ENCODE peak calls at places on chromosomes 11 and 22, in eight cellular contexts. Y is ovary, R is aorta, L is bronchial epithelial cell, A is ascending aorta, M is fibroblast of lung, E is AG04450, I is left ventricle myocardium inferior. G is an unnamed sample.

GRCh38 chr11:6199174-6199810 is at the start of gene OR52W1:
- DNase-seq in Y (no peak), R (no peak), L (no peak), A (no peak), M (no peak), E (no peak), I (no peak), G (no peak)

GRCh38 chr11:63445720-63446119 is 45.2 kb downstream of the PLAAT5 start:
- DNase-seq in Y (no peak), R (no peak), L (peak), A (no peak), M (peak), E (no peak), I (no peak), G (peak)

GRCh38 chr11:65573391-65574146 is 1.2 kb downstream of the FAM89B start:
- DNase-seq in Y (peak), R (no peak), L (no peak), A (no peak), M (no peak), E (no peak), I (no peak), G (no peak)

GRCh38 chr11:125407046-125407445 is 89.0 kb downstream of the FEZ1 start:
- DNase-seq in Y (no peak), R (no peak), L (no peak), A (no peak), M (no peak), E (no peak), I (no peak), G (no peak)

GRCh38 chr11:81059356-81059755 is 1618.5 kb upstream of the TENM4 start:
- DNase-seq in Y (no peak), R (no peak), L (no peak), A (no peak), M (no peak), E (no peak), I (no peak), G (no peak)

GRCh38 chr22:39241632-39242388 is 3.0 kb downstream of the PDGFB start:
- DNase-seq in Y (no peak), R (no peak), L (no peak), A (no peak), M (no peak), E (no peak), I (no peak), G (no peak)

GRCh38 chr22:19495562-19496323 is 16.0 kb downstream of the CDC45 start:
- DNase-seq in Y (no peak), R (no peak), L (peak), A (no peak), M (no peak), E (no peak), I (no peak), G (no peak)

GRCh38 chr11:108897071-108897481 is 232.2 kb downstream of the DDX10 start:
- DNase-seq in Y (no peak), R (no peak), L (no peak), A (no peak), M (peak), E (no peak), I (no peak), G (no peak)

GRCh38 chr11:17430616-17431015 is 42.2 kb upstream of the KCNJ11 start:
- DNase-seq in Y (no peak), R (no peak), L (no peak), A (no peak), M (no peak), E (no peak), I (no peak), G (no peak)

GRCh38 chr22:27911329-27911728 is 7.7 kb downstream of the PITPNB start:
- DNase-seq in Y (no peak), R (no peak), L (no peak), A (no peak), M (no peak), E (no peak), I (no peak), G (no peak)

GRCh38 chr11:45982656-45983470 is 60.4 kb downstream of the LARGE2 start:
- DNase-seq in Y (peak), R (no peak), L (peak), A (peak), M (peak), E (peak), I (peak), G (peak)

GRCh38 chr11:113313601-113314000 is 782 bp upstream of the TTC12 start:
- DNase-seq in Y (no peak), R (no peak), L (peak), A (no peak), M (no peak), E (no peak), I (no peak), G (no peak)

GRCh38 chr11:59551651-59552521 is 40.5 kb downstream of the OR4D9 start:
- DNase-seq in Y (peak), R (no peak), L (peak), A (no peak), M (peak), E (no peak), I (no peak), G (peak)

GRCh38 chr11:123885570-123885969 is at the start of gene TMEM225:
- DNase-seq in Y (no peak), R (no peak), L (no peak), A (no peak), M (no peak), E (no peak), I (no peak), G (no peak)

GRCh38 chr11:16408619-16409018 is 52.3 kb upstream of the SOX6 start:
- DNase-seq in Y (no peak), R (no peak), L (no peak), A (no peak), M (no peak), E (no peak), I (no peak), G (no peak)

GRCh38 chr22:23418159-23418788 is 161.8 kb downstream of the IGLL1 start:
- DNase-seq in Y (no peak), R (no peak), L (no peak), A (no peak), M (no peak), E (no peak), I (no peak), G (no peak)
- H3K4me3 ChIP-seq in Y (no peak), R (no peak), L (no peak), A (no peak), M (no peak), E (no peak), I (no peak), G (no peak)

DNA sequence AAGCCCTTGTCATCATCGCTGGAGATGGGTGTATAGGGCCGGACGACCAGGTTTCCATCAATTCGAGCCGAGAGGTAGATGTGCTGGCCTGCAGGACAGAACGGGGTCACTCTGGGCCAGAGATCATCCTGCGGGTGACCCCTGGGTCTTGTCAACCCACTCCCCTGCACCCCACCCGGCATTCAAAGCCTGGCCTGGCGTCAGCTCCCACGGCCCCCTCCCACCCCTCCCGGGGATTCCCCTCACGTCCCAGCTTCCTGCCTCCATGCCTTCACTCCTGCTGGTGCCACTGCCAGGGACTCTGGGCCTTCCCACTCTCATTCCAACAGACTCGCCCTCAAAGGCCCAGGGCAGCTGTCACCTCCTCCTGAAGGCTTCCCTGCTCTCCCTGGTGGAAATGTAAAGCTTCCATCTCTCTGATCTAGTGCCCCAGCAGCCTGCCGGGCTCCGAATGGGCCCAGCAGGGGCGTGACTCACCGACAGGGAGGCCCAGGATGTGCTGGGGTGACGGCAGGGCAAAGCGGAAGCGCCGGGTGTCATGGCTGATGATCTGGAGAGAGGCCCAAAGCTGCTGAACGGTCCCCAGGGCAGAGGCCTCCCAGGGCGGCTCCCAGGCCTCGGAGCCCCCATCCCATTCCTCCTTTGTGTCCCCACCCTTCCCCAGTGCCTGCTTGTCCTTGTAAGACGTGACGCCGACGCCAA is 9.3 kb downstream of the ATP5MGL start:
- DNase-seq in Y (no peak), R (no peak), L (no peak), A (no peak), M (no peak), E (no peak), I (no peak), G (no peak)
- H3K4me3 ChIP-seq in Y (no peak), R (no peak), L (no peak), A (no peak), M (no peak), E (no peak), I (no peak), G (no peak)

DNA sequence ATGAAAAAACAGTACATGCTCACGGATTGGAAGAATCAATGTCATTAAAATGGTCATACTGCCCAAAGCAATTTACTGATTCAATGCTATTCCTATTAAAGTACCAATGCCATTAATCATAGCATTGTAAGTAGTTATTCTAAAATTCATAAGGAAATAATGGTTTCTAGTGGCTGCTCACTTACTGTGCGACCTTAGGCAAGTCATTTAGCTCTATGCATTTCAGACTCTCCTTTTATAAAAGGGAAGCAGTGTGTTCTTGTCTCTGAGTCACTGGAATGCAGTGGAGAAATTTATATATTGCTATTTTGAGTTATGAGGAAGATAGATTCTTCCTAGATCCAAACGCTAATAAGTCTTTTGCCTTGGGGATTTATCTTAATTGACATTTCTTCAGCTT is 174.8 kb downstream of the KCNA4 start:
- DNase-seq in Y (no peak), R (no peak), L (peak), A (no peak), M (no peak), E (no peak), I (no peak), G (no peak)
- H3K4me3 ChIP-seq in Y (no peak), R (no peak), L (no peak), A (no peak), M (no peak), E (no peak), I (no peak), G (no peak)

GRCh38 chr11:8711895-8712442 is 29.4 kb downstream of the RPL27A start:
- DNase-seq in Y (no peak), R (no peak), L (no peak), A (no peak), M (no peak), E (no peak), I (no peak), G (no peak)

GRCh38 chr11:8709777-8710176 is 27.2 kb downstream of the RPL27A start:
- DNase-seq in Y (no peak), R (no peak), L (no peak), A (no peak), M (no peak), E (no peak), I (no peak), G (no peak)

GRCh38 chr11:8706673-8707432 is 24.3 kb downstream of the RPL27A start:
- DNase-seq in Y (no peak), R (no peak), L (no peak), A (no peak), M (no peak), E (no peak), I (no peak), G (no peak)

GRCh38 chr11:8707541-8708270 is 25.1 kb downstream of the RPL27A start:
- DNase-seq in Y (peak), R (peak), L (no peak), A (peak), M (peak), E (no peak), I (peak), G (no peak)

DNA sequence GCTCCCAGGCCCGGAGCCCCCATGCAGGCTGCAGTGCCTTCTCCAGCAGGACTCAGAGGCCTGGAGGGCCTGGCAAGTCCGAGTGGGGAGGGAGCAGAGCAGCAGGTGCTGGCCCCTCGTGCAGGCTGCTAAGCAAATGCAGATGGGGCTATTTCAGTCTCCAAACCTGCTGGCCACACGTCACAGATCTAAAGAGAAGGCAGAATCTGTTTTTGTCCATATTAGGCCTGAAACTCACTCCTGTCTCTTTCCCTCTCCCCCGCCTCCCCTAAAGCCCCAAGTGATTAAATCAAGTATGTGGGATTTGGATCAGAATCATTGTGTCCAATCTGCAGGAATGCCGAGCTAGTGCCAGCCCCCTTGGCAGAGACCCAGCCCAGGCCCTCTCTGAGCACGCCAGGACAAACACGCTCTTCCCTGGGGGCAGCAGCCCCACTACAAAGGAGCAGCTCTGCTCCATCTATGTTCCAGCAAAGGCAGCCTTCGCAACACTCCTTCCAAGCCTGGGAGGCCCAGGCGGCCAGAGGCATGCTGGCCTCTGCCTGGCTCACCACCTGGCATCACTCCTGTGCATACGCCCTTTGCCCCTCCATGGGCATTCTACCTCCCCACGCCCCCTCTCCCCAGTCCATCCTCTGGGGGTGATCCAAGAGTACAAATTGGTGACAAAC is 26.5 kb downstream of the RPL27A start:
- DNase-seq in Y (peak), R (peak), L (no peak), A (peak), M (peak), E (peak), I (peak), G (peak)
- H3K4me3 ChIP-seq in Y (no peak), R (no peak), L (no peak), A (no peak), M (no peak), E (no peak), I (no peak), G (no peak)

GRCh38 chr11:74949748-74950127 is 672 bp downstream of the SPCS2 start:
- DNase-seq in Y (no peak), R (no peak), L (no peak), A (no peak), M (peak), E (no peak), I (no peak), G (no peak)

GRCh38 chr11:74951241-74951640 is 2.2 kb downstream of the SPCS2 start:
- DNase-seq in Y (no peak), R (no peak), L (no peak), A (no peak), M (no peak), E (no peak), I (no peak), G (no peak)

GRCh38 chr11:74948546-74948897 is 369 bp downstream of the XRRA1 start:
- DNase-seq in Y (no peak), R (no peak), L (no peak), A (no peak), M (peak), E (no peak), I (no peak), G (no peak)

GRCh38 chr11:74948898-74949747 is at the start of the genes SPCS2 and XRRA1:
- DNase-seq in Y (peak), R (peak), L (peak), A (peak), M (peak), E (peak), I (peak), G (peak)

GRCh38 chr11:74950374-74950969 is 1.4 kb downstream of the SPCS2 start:
- DNase-seq in Y (no peak), R (no peak), L (no peak), A (no peak), M (no peak), E (no peak), I (no peak), G (no peak)
- H3K4me3 ChIP-seq in Y (peak), R (peak), L (peak), A (peak), M (peak), E (peak), I (peak), G (peak)

GRCh38 chr11:27653990-27654758 is 46.1 kb downstream of the BDNF start:
- DNase-seq in Y (no peak), R (no peak), L (no peak), A (no peak), M (no peak), E (no peak), I (no peak), G (no peak)

GRCh38 chr11:27646051-27646818 is 54.0 kb downstream of the BDNF start:
- DNase-seq in Y (no peak), R (no peak), L (peak), A (no peak), M (no peak), E (no peak), I (peak), G (no peak)

GRCh38 chr11:27642954-27643353 is 57.3 kb downstream of the BDNF start:
- DNase-seq in Y (no peak), R (no peak), L (no peak), A (no peak), M (no peak), E (no peak), I (no peak), G (no peak)

GRCh38 chr11:27649800-27650199 is 50.5 kb downstream of the BDNF start:
- DNase-seq in Y (no peak), R (no peak), L (no peak), A (no peak), M (no peak), E (no peak), I (no peak), G (no peak)

DNA sequence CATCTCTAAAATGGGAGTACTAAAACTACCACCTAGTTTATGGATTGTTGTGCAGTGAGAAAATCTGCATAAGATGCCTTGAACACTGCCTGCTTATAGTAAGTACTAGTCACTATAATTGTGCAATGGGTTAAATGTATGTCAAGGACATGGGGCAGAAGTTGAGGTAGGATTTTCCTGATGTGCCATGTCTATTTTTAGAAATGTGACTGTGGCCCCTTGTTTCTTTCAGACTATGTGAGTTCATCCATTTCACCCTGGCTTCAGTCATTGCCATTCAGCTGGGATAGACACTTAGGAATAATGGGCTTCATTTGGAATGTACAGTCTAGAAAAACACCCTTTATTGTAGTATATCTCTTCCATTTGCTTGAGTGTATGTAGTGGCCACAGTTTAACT is 51.4 kb downstream of the BDNF start:
- DNase-seq in Y (no peak), R (no peak), L (no peak), A (no peak), M (no peak), E (no peak), I (no peak), G (no peak)
- H3K4me3 ChIP-seq in Y (no peak), R (no peak), L (no peak), A (no peak), M (no peak), E (no peak), I (no peak), G (no peak)

GRCh38 chr11:76459299-76459698 is 14.5 kb downstream of the EMSY start:
- DNase-seq in Y (no peak), R (no peak), L (peak), A (no peak), M (no peak), E (no peak), I (no peak), G (no peak)

GRCh38 chr11:76455331-76455730 is 10.5 kb downstream of the EMSY start:
- DNase-seq in Y (no peak), R (no peak), L (no peak), A (no peak), M (peak), E (no peak), I (no peak), G (no peak)

GRCh38 chr11:76459846-76460245 is 15.0 kb downstream of the EMSY start:
- DNase-seq in Y (no peak), R (no peak), L (no peak), A (no peak), M (no peak), E (no peak), I (no peak), G (no peak)

GRCh38 chr11:76455931-76456330 is 11.1 kb downstream of the EMSY start:
- DNase-seq in Y (no peak), R (no peak), L (no peak), A (no peak), M (peak), E (no peak), I (no peak), G (no peak)

GRCh38 chr11:76456571-76456970 is 11.8 kb downstream of the EMSY start:
- DNase-seq in Y (no peak), R (no peak), L (no peak), A (no peak), M (peak), E (no peak), I (no peak), G (no peak)
- H3K4me3 ChIP-seq in Y (no peak), R (no peak), L (no peak), A (no peak), M (no peak), E (no peak), I (no peak), G (no peak)

DNA sequence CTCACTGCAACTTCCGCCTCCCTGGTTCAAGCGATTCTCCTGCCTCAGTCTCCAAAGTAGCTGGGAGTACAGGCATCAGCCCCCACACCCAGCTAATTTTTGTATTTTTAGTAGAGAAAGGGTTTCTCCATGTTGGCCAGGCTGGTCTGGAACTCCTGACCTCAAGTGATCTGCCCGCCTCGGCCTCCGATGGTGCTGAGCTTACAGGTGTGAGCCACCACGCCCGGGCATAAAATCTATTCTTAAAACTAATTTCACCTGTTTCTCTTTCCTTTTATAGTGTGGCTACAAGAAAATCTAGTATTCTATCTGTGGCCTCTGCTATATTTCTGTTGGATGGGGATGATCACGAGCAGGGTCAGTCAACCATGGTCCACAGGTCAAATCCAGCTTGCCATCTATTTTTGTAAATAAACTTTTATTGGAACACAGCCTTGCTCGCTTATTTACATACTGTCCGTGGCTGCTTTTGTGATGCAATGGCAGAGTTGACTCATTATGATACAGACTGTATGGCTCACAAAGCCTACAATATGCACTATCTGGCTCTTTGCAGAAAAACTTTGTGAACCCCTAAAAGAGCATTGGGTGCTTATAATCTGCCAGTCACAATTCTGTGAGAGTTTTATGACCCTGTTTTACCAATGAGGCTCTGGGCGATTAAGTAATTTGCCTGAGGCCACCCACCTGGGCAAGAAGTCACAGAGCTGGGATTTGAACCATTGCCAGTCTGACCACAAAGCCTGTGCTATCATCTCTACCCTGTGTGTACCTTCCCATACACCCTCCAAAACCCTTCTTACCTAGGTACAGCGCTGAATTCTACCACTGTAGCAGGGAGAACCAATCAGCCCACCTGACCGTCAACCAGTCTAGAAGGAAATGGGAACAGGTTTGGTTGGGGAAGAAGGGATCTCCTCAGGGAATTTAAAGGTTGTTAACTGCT is 28.3 kb downstream of the SLC1A2 start:
- DNase-seq in Y (no peak), R (no peak), L (peak), A (no peak), M (peak), E (no peak), I (no peak), G (peak)
- H3K4me3 ChIP-seq in Y (no peak), R (no peak), L (no peak), A (no peak), M (no peak), E (no peak), I (no peak), G (no peak)